ENCODE peak calls at places on chromosome 11, in six cellular contexts. X, S, U, M, T and H are unnamed samples.

GRCh38 chr11:65849771-65850216 is 8.2 kb downstream of the CFL1 start:
- DNase-seq in S (no peak), M (no peak), T (no peak), U (no peak), X (no peak), H (no peak)

GRCh38 chr11:31959711-31960110 is 131.2 kb upstream of the RCN1 start:
- DNase-seq in S (no peak), T (no peak), M (no peak), X (no peak), U (no peak), H (no peak)

GRCh38 chr11:67439321-67440228 is 2.1 kb upstream of the PTPRCAP start:
- DNase-seq in X (no peak), S (no peak), T (no peak), M (no peak), U (no peak), H (no peak)

GRCh38 chr11:26993965-26994446 is at the start of gene FIBIN:
- DNase-seq in S (no peak), X (no peak), U (no peak), M (no peak), T (no peak), H (peak)

GRCh38 chr11:110301577-110301976 is 5.2 kb upstream of the RDX start:
- DNase-seq in T (no peak), U (no peak), M (no peak), X (no peak), S (no peak), H (no peak)

GRCh38 chr11:93330446-93330984 is at the start of gene DEUP1:
- DNase-seq in U (no peak), S (peak), M (no peak), X (no peak), T (no peak), H (peak)

GRCh38 chr11:106424111-106424510 is 346.6 kb downstream of the AASDHPPT start:
- DNase-seq in U (no peak), M (no peak), T (peak), X (no peak), S (no peak), H (no peak)

GRCh38 chr11:19595840-19596751 is 116.5 kb upstream of the NAV2 start:
- DNase-seq in M (no peak), U (no peak), S (no peak), T (no peak), X (no peak), H (peak)

GRCh38 chr11:125433454-125434121 is 62.5 kb downstream of the FEZ1 start:
- DNase-seq in S (peak), X (no peak), U (no peak), M (no peak), T (no peak), H (no peak)

GRCh38 chr11:70612459-70613141 is 214.3 kb downstream of the CTTN start:
- DNase-seq in X (no peak), T (no peak), M (no peak), S (no peak), U (no peak), H (no peak)

GRCh38 chr11:102111787-102112653 is 1.8 kb downstream of the YAP1 start:
- DNase-seq in X (peak), U (no peak), S (no peak), M (no peak), T (peak), H (peak)

GRCh38 chr11:82754410-82754809 is 20.7 kb upstream of the FAM181B start:
- DNase-seq in X (no peak), M (no peak), T (no peak), S (no peak), U (no peak), H (no peak)

GRCh38 chr11:108654994-108655631 is 9.8 kb upstream of the DDX10 start:
- DNase-seq in S (peak), U (no peak), M (no peak), T (peak), X (no peak), H (no peak)

GRCh38 chr11:47477323-47477722 is 28.4 kb upstream of the RAPSN start:
- DNase-seq in M (no peak), X (no peak), S (no peak), T (peak), U (no peak), H (no peak)

GRCh38 chr11:8261316-8261715 is 2.4 kb downstream of the LMO1 start:
- DNase-seq in U (no peak), X (no peak), S (no peak), T (no peak), M (no peak), H (no peak)

GRCh38 chr11:106208795-106209194 is 131.3 kb downstream of the AASDHPPT start:
- DNase-seq in T (no peak), X (no peak), S (no peak), M (no peak), U (no peak), H (no peak)

GRCh38 chr11:101955701-101956100 is 39.4 kb upstream of the ANGPTL5 start:
- DNase-seq in U (no peak), X (no peak), M (no peak), T (no peak), S (no peak), H (no peak)

GRCh38 chr11:3880724-3881123 is 25.3 kb downstream of the STIM1 start:
- DNase-seq in T (no peak), U (no peak), S (peak), X (no peak), M (no peak), H (no peak)

GRCh38 chr11:368414-369335 is 624 bp upstream of the B4GALNT4 start:
- DNase-seq in S (no peak), M (no peak), U (no peak), X (no peak), T (no peak), H (no peak)